ENCODE peak calls at places on chromosomes 7 and 10, in eight cellular contexts. N is Panc1, H is SK-N-SH, F is HCT116, B is K562, Z is GM12878, J is HepG2, R is GM23338. K is an unnamed sample.

GRCh38 chr10:101646369-101646768 is 48.6 kb downstream of the FBXW4 start:
- DNase-seq in J (no peak), H (no peak), R (no peak), F (no peak), N (no peak), Z (no peak), B (no peak), K (no peak)

GRCh38 chr10:77925795-77926565 is 575 bp downstream of the DLG5 start:
- DNase-seq in H (peak; percentile 67), B (peak; percentile 58), Z (no peak), R (peak; percentile 70), F (no peak), J (no peak), N (no peak), K (no peak)

GRCh38 chr7:184768-185264 is 7.6 kb upstream of the FAM20C start:
- DNase-seq in H (no peak), N (no peak), F (no peak), R (no peak), B (no peak), J (no peak), Z (no peak), K (no peak)

GRCh38 chr7:127578036-127578684 is 7.2 kb downstream of the GCC1 start:
- DNase-seq in B (no peak), N (no peak), R (peak; percentile 56), J (peak; percentile 20), H (peak; percentile 61), Z (no peak), F (no peak), K (no peak)

GRCh38 chr10:99337261-99337905 is 8.2 kb downstream of the CNNM1 start:
- DNase-seq in H (peak; percentile 22), R (no peak), Z (no peak), N (no peak), B (no peak), F (no peak), J (no peak), K (no peak)

GRCh38 chr7:44707558-44708230 is 41.0 kb upstream of the ZMIZ2 start:
- DNase-seq in H (peak; percentile 27), F (no peak), N (no peak), Z (no peak), R (no peak), B (no peak), J (no peak), K (no peak)

GRCh38 chr7:106870983-106871410 is 5.9 kb downstream of the PIK3CG start:
- DNase-seq in Z (peak; percentile 95), H (no peak), R (no peak), B (peak; percentile 40), N (no peak), F (no peak), J (no peak), K (no peak)

GRCh38 chr10:132448248-132448731 is 51.3 kb downstream of the PWWP2B start:
- DNase-seq in R (peak; percentile 79), Z (peak; percentile 30), N (peak; percentile 69), H (peak; percentile 86), B (peak; percentile 88), J (no peak), F (peak; percentile 54), K (peak; percentile 89)

GRCh38 chr10:31836569-31837406 is 91.8 kb downstream of the ARHGAP12 start:
- DNase-seq in N (peak; percentile 13), R (peak; percentile 87), J (peak; percentile 36), F (peak; percentile 22), Z (no peak), B (peak; percentile 35), H (peak; percentile 26), K (peak; percentile 35)

GRCh38 chr7:130888017-130888371 is 154.0 kb upstream of the KLF14 start:
- DNase-seq in Z (no peak), F (no peak), B (no peak), H (no peak), R (no peak), J (no peak), N (no peak), K (no peak)

GRCh38 chr10:31929260-31929985 is 792 bp upstream of the ARHGAP12 start:
- DNase-seq in F (no peak), N (no peak), R (peak; percentile 59), J (peak; percentile 77), H (no peak), Z (no peak), B (peak; percentile 72), K (no peak)

GRCh38 chr10:133438711-133439273 is 14.4 kb upstream of the SPRN start:
- DNase-seq in Z (peak; percentile 16), B (peak; percentile 51), N (peak; percentile 30), J (peak; percentile 17), R (peak; percentile 38), H (peak; percentile 40), F (peak; percentile 0), K (peak; percentile 49)

GRCh38 chr7:29754874-29755490 is 51.3 kb upstream of the WIPF3 start:
- DNase-seq in R (no peak), J (no peak), Z (no peak), F (no peak), H (no peak), B (no peak), N (no peak), K (no peak)

GRCh38 chr10:81814842-81815241 is 60.2 kb upstream of the NRG3 start:
- DNase-seq in B (no peak), N (no peak), Z (no peak), R (no peak), J (no peak), H (no peak), F (no peak), K (no peak)

GRCh38 chr7:150390206-150390605 is 11.1 kb downstream of the ZNF775 start:
- DNase-seq in Z (no peak), B (no peak), J (no peak), H (no peak), R (no peak), F (no peak), N (no peak), K (no peak)

GRCh38 chr7:4718071-4718470 is 36.0 kb downstream of the FOXK1 start:
- DNase-seq in B (no peak), H (no peak), J (no peak), N (no peak), Z (no peak), R (no peak), F (no peak), K (no peak)

GRCh38 chr7:75866497-75867389 is 12.1 kb upstream of the RHBDD2 start:
- DNase-seq in J (peak; percentile 70), Z (no peak), H (peak; percentile 86), N (peak; percentile 75), B (peak; percentile 82), F (peak; percentile 48), R (peak; percentile 90), K (no peak)

GRCh38 chr7:42128703-42129102 is 108.3 kb downstream of the GLI3 start:
- DNase-seq in B (no peak), R (peak; percentile 45), N (no peak), J (no peak), Z (no peak), F (no peak), H (no peak), K (no peak)

GRCh38 chr7:2542011-2542923 is 13.1 kb downstream of the BRAT1 start:
- DNase-seq in B (peak; percentile 3), F (no peak), Z (no peak), N (no peak), H (peak; percentile 35), J (no peak), R (no peak), K (no peak)

GRCh38 chr7:85185355-85186082 is 1.3 kb downstream of the SEMA3D start:
- DNase-seq in R (peak; percentile 80), Z (no peak), N (no peak), J (no peak), B (no peak), F (no peak), H (peak; percentile 58), K (no peak)

GRCh38 chr10:35552622-35553342 is 52.4 kb upstream of the GJD4 start:
- DNase-seq in F (no peak), N (no peak), B (no peak), Z (no peak), H (no peak), R (no peak), J (no peak), K (no peak)

DNA sequence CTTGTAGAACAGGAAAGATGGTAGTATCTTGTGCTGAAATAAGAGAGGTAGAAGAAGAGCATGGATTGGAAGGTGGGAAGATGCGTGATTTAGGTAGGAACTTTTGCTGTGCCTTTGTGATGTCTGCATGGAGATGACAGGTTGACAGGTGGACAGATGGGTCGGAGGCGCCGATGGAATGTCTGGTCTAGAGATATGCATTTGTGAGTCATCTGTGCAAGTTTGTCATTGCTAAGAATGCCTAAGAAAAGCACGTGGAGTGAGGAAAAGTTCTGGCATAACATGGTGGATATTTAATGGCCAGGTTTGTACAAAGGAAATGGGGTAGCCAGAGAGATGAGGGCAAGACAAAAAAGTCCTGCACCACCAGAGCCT is 76.0 kb upstream of the ARMC3 start:
- DNase-seq in H (no peak), F (no peak), J (peak; percentile 38), Z (no peak), R (no peak), B (no peak), N (no peak), K (no peak)
- TF ChIP-seq REST in H (no peak), F (no peak), J (no peak), Z (no peak), R (no peak), B (no peak), N (no peak), K (no peak)

GRCh38 chr10:111360260-111360925 is 283.6 kb downstream of the ADRA2A start:
- DNase-seq in F (peak; percentile 64), H (peak; percentile 45), R (peak; percentile 83), N (peak; percentile 17), Z (peak; percentile 23), B (no peak), J (peak; percentile 69), K (no peak)
- TF ChIP-seq CTCF in F (peak; percentile 96), H (no peak), R (peak; percentile 96), N (peak; percentile 70), Z (peak; percentile 70), B (peak; percentile 33), J (peak; percentile 78), K (peak; percentile 44)

DNA sequence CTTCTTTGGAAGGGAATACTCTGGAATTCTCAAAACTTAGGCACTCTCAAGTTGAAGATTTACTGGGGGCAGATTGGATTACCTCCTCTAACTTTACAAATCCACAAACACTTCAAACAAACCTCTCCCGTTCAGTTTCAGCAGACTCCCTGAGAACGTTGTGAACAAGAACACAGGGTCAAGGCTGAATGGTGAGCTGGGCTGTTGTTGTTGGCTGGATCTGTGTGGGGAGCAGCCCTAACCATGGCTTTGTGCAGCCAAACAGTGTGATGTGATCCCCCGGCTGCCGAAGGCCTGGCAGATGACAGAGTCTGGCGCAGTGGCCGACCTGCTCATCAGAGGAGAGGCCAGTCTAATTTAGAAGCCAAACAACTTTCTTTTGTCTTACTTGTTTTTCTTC is 93.1 kb downstream of the BMPER start:
- DNase-seq in R (no peak), N (no peak), Z (no peak), B (no peak), F (no peak), J (peak; percentile 7), H (no peak), K (no peak)
- TF ChIP-seq POLR2AphosphoS5 in R (no peak), N (no peak), Z (no peak), B (no peak), F (no peak), J (no peak), H (no peak), K (no peak)

DNA sequence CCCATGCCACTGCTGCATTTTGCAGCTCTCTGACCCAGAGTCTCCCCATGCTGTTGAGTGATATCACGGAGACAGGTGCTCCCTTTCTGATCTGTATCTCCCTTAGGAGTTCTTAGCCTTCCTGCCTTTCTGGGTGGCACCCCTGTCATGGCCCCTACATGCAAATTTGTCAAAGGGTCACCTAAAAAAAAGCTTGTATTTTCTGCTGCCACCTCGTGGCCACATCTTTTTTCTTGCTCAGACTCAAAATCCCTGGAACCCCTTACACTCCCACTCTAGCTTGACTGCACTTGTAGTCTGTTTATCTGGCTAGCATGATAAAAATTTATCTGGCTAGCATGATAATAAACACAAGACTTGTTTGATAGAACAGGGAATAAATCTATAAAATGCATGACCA is 809.1 kb downstream of the SORCS1 start:
- DNase-seq in R (peak; percentile 46), J (no peak), Z (no peak), H (peak; percentile 8), F (no peak), B (no peak), N (no peak), K (no peak)
- TF ChIP-seq REST in R (no peak), J (no peak), Z (no peak), H (no peak), F (no peak), B (no peak), N (no peak), K (no peak)

K was measured in HL-60.